ENCODE peak calls at places on chromosomes 4 and X, in four cellular contexts. One of them, this sample, is unnamed.

GRCh38 chr4:126564283-126564854 is 1068.4 kb upstream of the INTU start:
- DNase-seq in IMR-90: peak; percentile 6
- DNase-seq in H1: no peak
- DNase-seq in H9: no peak
- DNase-seq in this sample: no peak

GRCh38 chr4:136484996-136485395 is 1047.3 kb downstream of the PCDH18 start:
- DNase-seq in H9: no peak
- DNase-seq in H1: no peak
- DNase-seq in IMR-90: no peak
- DNase-seq in this sample: peak; percentile 89

GRCh38 chrX:97211070-97211469 is 327.4 kb downstream of the RPA4 start:
- DNase-seq in IMR-90: peak; percentile 18
- DNase-seq in H9: no peak
- DNase-seq in H1: no peak
- DNase-seq in this sample: no peak

GRCh38 chr4:124191329-124191728 is 521.2 kb downstream of the ANKRD50 start:
- DNase-seq in H1: no peak
- DNase-seq in H9: no peak
- DNase-seq in IMR-90: no peak
- DNase-seq in this sample: no peak

GRCh38 chrX:129930941-129931410 is 25.0 kb downstream of the UTP14A start:
- DNase-seq in H9: no peak
- DNase-seq in IMR-90: no peak
- DNase-seq in H1: peak; percentile 54
- DNase-seq in this sample: no peak

GRCh38 chrX:48530736-48531135 is 8.8 kb upstream of the TBC1D25 start:
- DNase-seq in H1: no peak
- DNase-seq in H9: no peak
- DNase-seq in IMR-90: no peak
- DNase-seq in this sample: no peak

GRCh38 chr4:74123065-74123728 is 24.2 kb upstream of the CXCL2 start:
- DNase-seq in IMR-90: peak; percentile 15
- DNase-seq in H1: no peak
- DNase-seq in H9: no peak
- DNase-seq in this sample: no peak

GRCh38 chr4:38177792-38178665 is 217.8 kb downstream of the PTTG2 start:
- DNase-seq in H9: no peak
- DNase-seq in IMR-90: no peak
- DNase-seq in H1: no peak
- DNase-seq in this sample: no peak

GRCh38 chr4:25656031-25656430 is 380 bp downstream of the SLC34A2 start:
- DNase-seq in IMR-90: no peak
- DNase-seq in H9: no peak
- DNase-seq in H1: no peak
- DNase-seq in this sample: peak; percentile 37

GRCh38 chr4:133483600-133484246 is 334.6 kb downstream of the PCDH10 start:
- DNase-seq in IMR-90: peak; percentile 33
- DNase-seq in H9: no peak
- DNase-seq in H1: no peak
- DNase-seq in this sample: peak; percentile 90

GRCh38 chrX:46929439-46930018 is 17.3 kb downstream of the JADE3 start:
- DNase-seq in H9: no peak
- DNase-seq in H1: no peak
- DNase-seq in IMR-90: peak; percentile 67
- DNase-seq in this sample: no peak

GRCh38 chr4:182826391-182826790 is 90.8 kb downstream of the DCTD start:
- DNase-seq in H1: no peak
- DNase-seq in IMR-90: no peak
- DNase-seq in H9: no peak
- DNase-seq in this sample: no peak

GRCh38 chrX:105150557-105150956 is 69.9 kb downstream of the TEX13A start:
- DNase-seq in H9: no peak
- DNase-seq in H1: no peak
- DNase-seq in IMR-90: no peak
- DNase-seq in this sample: no peak

GRCh38 chr4:175459571-175459970 is 352.5 kb downstream of the GPM6A start:
- DNase-seq in H1: no peak
- DNase-seq in IMR-90: peak; percentile 16
- DNase-seq in H9: no peak
- DNase-seq in this sample: no peak

GRCh38 chrX:7190157-7190556 is 42.2 kb upstream of the PUDP start:
- DNase-seq in H9: no peak
- DNase-seq in H1: no peak
- DNase-seq in IMR-90: no peak
- DNase-seq in this sample: peak; percentile 2

GRCh38 chrX:71000139-71000538 is 68.0 kb downstream of the SNX12 start:
- DNase-seq in H1: no peak
- DNase-seq in IMR-90: no peak
- DNase-seq in H9: no peak
- DNase-seq in this sample: no peak

GRCh38 chr4:10100734-10101216 is 15.8 kb downstream of the WDR1 start:
- DNase-seq in H1: no peak
- DNase-seq in IMR-90: no peak
- DNase-seq in H9: no peak
- DNase-seq in this sample: no peak

GRCh38 chrX:30570505-30570904 is 7.1 kb downstream of the TASL start:
- DNase-seq in H1: no peak
- DNase-seq in H9: no peak
- DNase-seq in IMR-90: peak; percentile 26
- DNase-seq in this sample: no peak

GRCh38 chr4:78691971-78692814 is 84.0 kb upstream of the BMP2K start:
- DNase-seq in IMR-90: peak; percentile 16
- DNase-seq in H1: no peak
- DNase-seq in H9: no peak
- DNase-seq in this sample: peak; percentile 93

GRCh38 chr4:105399535-105400161 is 74.2 kb downstream of the PPA2 start:
- DNase-seq in H1: no peak
- DNase-seq in IMR-90: peak; percentile 91
- DNase-seq in H9: no peak
- DNase-seq in this sample: no peak

GRCh38 chr4:180947421-180947820 is 1295.8 kb upstream of the TENM3 start:
- DNase-seq in H1: no peak
- DNase-seq in IMR-90: peak; percentile 44
- DNase-seq in H9: no peak
- DNase-seq in this sample: no peak

GRCh38 chrX:67583171-67583570 is 39.4 kb downstream of the AR start:
- DNase-seq in H1: no peak
- DNase-seq in IMR-90: no peak
- DNase-seq in H9: no peak
- DNase-seq in this sample: no peak

GRCh38 chrX:54492340-54492739 is 3.7 kb downstream of the FGD1 start:
- DNase-seq in H9: peak; percentile 34
- DNase-seq in IMR-90: peak; percentile 70
- DNase-seq in H1: no peak
- DNase-seq in this sample: no peak

GRCh38 chr4:24547979-24548378 is 36.4 kb downstream of the DHX15 start:
- DNase-seq in H9: no peak
- DNase-seq in H1: no peak
- DNase-seq in IMR-90: no peak
- DNase-seq in this sample: peak; percentile 54

GRCh38 chr4:122602277-122603142 is 18.4 kb downstream of the IL21 start:
- DNase-seq in H1: no peak
- DNase-seq in IMR-90: peak; percentile 54
- DNase-seq in H9: no peak
- DNase-seq in this sample: peak; percentile 69

GRCh38 chrX:39331062-39331704 is 529.9 kb downstream of the MID1IP1 start:
- DNase-seq in IMR-90: no peak
- DNase-seq in H9: no peak
- DNase-seq in H1: no peak
- DNase-seq in this sample: no peak

GRCh38 chr4:149997881-149998421 is 80.3 kb upstream of the DCLK2 start:
- DNase-seq in H9: no peak
- DNase-seq in IMR-90: peak; percentile 60
- DNase-seq in H1: no peak
- DNase-seq in this sample: peak; percentile 37

GRCh38 chr4:35559559-35560365 is 684.6 kb downstream of the ARAP2 start:
- DNase-seq in IMR-90: no peak
- DNase-seq in H1: no peak
- DNase-seq in H9: peak; percentile 31
- DNase-seq in this sample: peak; percentile 47

GRCh38 chrX:2488621-2489285 is 12.0 kb downstream of the DHRSX start:
- DNase-seq in H1: no peak
- DNase-seq in IMR-90: no peak
- DNase-seq in H9: no peak
- DNase-seq in this sample: no peak

GRCh38 chrX:2489446-2490445 is 11.0 kb downstream of the DHRSX start:
- DNase-seq in H9: no peak
- DNase-seq in H1: no peak
- DNase-seq in IMR-90: no peak
- DNase-seq in this sample: no peak

GRCh38 chrX:2490634-2491033 is 10.1 kb downstream of the DHRSX start:
- DNase-seq in IMR-90: no peak
- DNase-seq in H1: no peak
- DNase-seq in H9: no peak
- DNase-seq in this sample: no peak

GRCh38 chrX:2495595-2495994 is 5.2 kb downstream of the DHRSX start:
- DNase-seq in IMR-90: no peak
- DNase-seq in H1: no peak
- DNase-seq in H9: no peak
- DNase-seq in this sample: no peak

GRCh38 chrX:2492536-2493218 is 8.1 kb downstream of the DHRSX start:
- DNase-seq in H1: no peak
- DNase-seq in H9: no peak
- DNase-seq in IMR-90: no peak
- DNase-seq in this sample: no peak
- H3K4ac ChIP-seq in H1: no peak overlapping the region
- H3K4ac ChIP-seq in H9: no peak overlapping the region
- H3K4ac ChIP-seq in IMR-90: no peak overlapping the region
- H3K4ac ChIP-seq in this sample: no peak overlapping the region

DNA sequence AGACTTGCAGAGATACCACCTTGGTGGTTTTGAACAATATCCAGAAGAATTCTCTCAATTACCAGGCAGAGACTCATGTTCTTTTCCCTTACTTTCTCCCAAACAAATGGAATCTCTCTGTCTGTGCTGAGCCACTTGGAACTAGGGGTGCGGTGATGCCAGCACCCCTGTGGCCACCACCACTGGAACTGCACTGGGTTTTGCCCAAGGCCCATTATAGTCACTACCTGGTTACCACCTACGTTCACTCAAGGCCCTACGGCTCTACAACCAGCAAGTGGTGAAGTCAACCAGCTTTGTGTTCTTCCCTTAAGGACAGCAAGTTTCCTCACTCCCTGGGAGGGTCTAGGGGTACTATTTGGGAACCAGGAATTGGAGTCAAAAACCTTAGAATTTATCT is 1183.7 kb downstream of the FSTL5 start:
- DNase-seq in H1: no peak
- DNase-seq in IMR-90: no peak
- DNase-seq in H9: no peak
- DNase-seq in this sample: no peak
- H4K5ac ChIP-seq in H1: no peak overlapping the region
- H4K5ac ChIP-seq in IMR-90: no peak overlapping the region
- H4K5ac ChIP-seq in H9: no peak overlapping the region
- H4K5ac ChIP-seq in this sample: no peak overlapping the region

GRCh38 chr4:85514117-85514516 is 39.2 kb downstream of the ARHGAP24 start:
- DNase-seq in H9: no peak
- DNase-seq in IMR-90: no peak
- DNase-seq in H1: no peak
- DNase-seq in this sample: no peak

GRCh38 chr4:85515701-85516100 is 40.8 kb downstream of the ARHGAP24 start:
- DNase-seq in IMR-90: no peak
- DNase-seq in H1: no peak
- DNase-seq in H9: no peak
- DNase-seq in this sample: no peak

GRCh38 chr4:85510632-85510984 is 35.7 kb downstream of the ARHGAP24 start:
- DNase-seq in IMR-90: no peak
- DNase-seq in H1: no peak
- DNase-seq in H9: no peak
- DNase-seq in this sample: no peak

GRCh38 chr4:85512446-85513205 is 37.7 kb downstream of the ARHGAP24 start:
- DNase-seq in IMR-90: no peak
- DNase-seq in H9: no peak
- DNase-seq in H1: no peak
- DNase-seq in this sample: no peak

DNA sequence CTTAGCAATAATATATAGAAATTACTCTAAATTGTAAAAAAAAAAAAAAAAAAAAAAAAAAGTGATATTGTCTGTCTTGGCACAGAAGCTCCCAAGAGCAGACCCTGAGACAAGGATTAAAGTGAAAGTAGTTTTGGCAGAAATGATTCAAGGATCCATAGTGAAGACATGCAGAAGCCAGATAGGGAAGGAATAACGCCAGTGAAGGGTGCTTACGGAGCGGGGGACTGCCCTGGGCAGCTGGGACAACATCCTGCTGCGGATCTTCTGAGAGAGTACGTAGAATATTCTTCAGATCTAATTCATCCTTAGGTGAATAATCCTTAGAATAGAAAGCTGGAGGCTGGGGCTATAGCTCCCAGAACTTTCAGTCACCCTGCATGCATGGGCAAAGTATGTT is 39.8 kb downstream of the ARHGAP24 start:
- DNase-seq in H1: no peak
- DNase-seq in IMR-90: no peak
- DNase-seq in H9: no peak
- DNase-seq in this sample: no peak
- H3K4ac ChIP-seq in H1: no peak overlapping the region
- H3K4ac ChIP-seq in IMR-90: no peak overlapping the region
- H3K4ac ChIP-seq in H9: no peak overlapping the region
- H3K4ac ChIP-seq in this sample: no peak overlapping the region

DNA sequence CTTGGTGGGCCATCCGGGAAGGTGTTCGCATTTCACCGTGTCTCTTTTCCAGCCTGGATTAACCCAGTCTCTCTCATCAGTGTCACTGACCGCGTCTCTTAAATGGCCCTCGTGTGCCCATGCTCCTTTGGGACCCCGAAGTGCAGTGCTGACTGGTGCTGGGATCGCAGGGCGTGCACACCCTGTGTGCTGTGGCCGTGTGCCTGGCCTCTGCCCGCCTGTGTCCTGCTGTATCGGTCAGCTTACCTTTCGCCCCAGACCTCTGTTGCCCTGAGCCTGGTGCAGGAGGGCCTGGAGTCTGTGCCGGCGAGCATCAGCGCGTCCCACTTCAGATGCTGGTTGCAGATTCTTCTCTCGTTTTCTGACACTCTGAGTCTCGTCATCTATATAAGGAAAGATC is 68.3 kb upstream of the HGFAC start:
- DNase-seq in H1: no peak
- DNase-seq in IMR-90: no peak
- DNase-seq in H9: no peak
- DNase-seq in this sample: no peak
- H4K5ac ChIP-seq in H1: no peak overlapping the region
- H4K5ac ChIP-seq in IMR-90: no peak overlapping the region
- H4K5ac ChIP-seq in H9: no peak overlapping the region
- H4K5ac ChIP-seq in this sample: no peak overlapping the region

GRCh38 chr4:7110546-7110945 is 42.7 kb upstream of the GRPEL1 start:
- DNase-seq in H1: no peak
- DNase-seq in IMR-90: no peak
- DNase-seq in H9: no peak
- DNase-seq in this sample: no peak

GRCh38 chr4:7108660-7109059 is 40.8 kb upstream of the GRPEL1 start:
- DNase-seq in H9: no peak
- DNase-seq in IMR-90: no peak
- DNase-seq in H1: no peak
- DNase-seq in this sample: no peak

GRCh38 chr4:7108046-7108625 is 40.3 kb upstream of the GRPEL1 start:
- DNase-seq in H9: no peak
- DNase-seq in IMR-90: no peak
- DNase-seq in H1: no peak
- DNase-seq in this sample: no peak

GRCh38 chr4:7107166-7107905 is 39.5 kb upstream of the GRPEL1 start:
- DNase-seq in H9: no peak
- DNase-seq in H1: no peak
- DNase-seq in IMR-90: no peak
- DNase-seq in this sample: no peak

GRCh38 chr4:7109169-7109568 is 41.3 kb upstream of the GRPEL1 start:
- DNase-seq in H1: no peak
- DNase-seq in IMR-90: no peak
- DNase-seq in H9: no peak
- DNase-seq in this sample: no peak
- H3K4ac ChIP-seq in H1: no peak overlapping the region
- H3K4ac ChIP-seq in IMR-90: no peak overlapping the region
- H3K4ac ChIP-seq in H9: no peak overlapping the region
- H3K4ac ChIP-seq in this sample: no peak overlapping the region

This sample was measured in mesendoderm.